ENCODE peak calls at places on chromosomes 1 and 21, in four cellular contexts. D is prostate gland, I is BE2C, B is SK-N-SH. U is an unnamed sample. For H3K4me1 and H3K36me3, the result is how much of the 10 kb centered on the place peaks cover.

GRCh38 chr1:228185641-228185965 is 20.0 kb downstream of the IBA57 start:
- DNase-seq in B (no peak), I (no peak), D (no peak), U (no peak)

GRCh38 chr1:41700581-41700980 is 216.1 kb upstream of the EDN2 start:
- DNase-seq in B (peak), I (no peak), D (no peak), U (no peak)

GRCh38 chr1:57423135-57424131 is at the start of gene DAB1:
- DNase-seq in I (no peak), D (no peak), B (peak), U (no peak)

GRCh38 chr1:151898519-151898991 is 10.8 kb downstream of the THEM4 start:
- DNase-seq in D (no peak), B (no peak), I (peak), U (no peak)

GRCh38 chr1:1784933-1785332 is 6.7 kb upstream of the NADK start:
- DNase-seq in B (no peak), I (no peak), D (no peak), U (no peak)

GRCh38 chr1:203252678-203253077 is 23.2 kb upstream of the CHIT1 start:
- DNase-seq in I (no peak), D (no peak), B (no peak), U (peak)

GRCh38 chr1:26991310-26992116 is 2.0 kb upstream of the TRNP1 start:
- DNase-seq in I (no peak), D (no peak), B (no peak), U (no peak)

GRCh38 chr1:44605904-44606615 is 68.2 kb downstream of the TMEM53 start:
- DNase-seq in I (no peak), B (no peak), D (no peak), U (no peak)

GRCh38 chr1:232047473-232047872 is 420.9 kb downstream of the DISC1 start:
- DNase-seq in D (no peak), I (no peak), B (no peak), U (no peak)

GRCh38 chr1:230548357-230548756 is 93.9 kb upstream of the COG2 start:
- DNase-seq in B (no peak), D (no peak), I (no peak), U (no peak)

GRCh38 chr1:113998361-113998760 is 19.1 kb downstream of the OLFML3 start:
- DNase-seq in D (no peak), I (no peak), B (peak), U (peak)

GRCh38 chr1:53410100-53410541 is 49.1 kb upstream of the DMRTB1 start:
- DNase-seq in I (peak), B (peak), D (no peak), U (no peak)

GRCh38 chr1:53107570-53108322 is 34.7 kb downstream of the SLC1A7 start:
- DNase-seq in D (peak), I (no peak), B (no peak), U (no peak)

GRCh38 chr21:27033467-27033866 is 66.6 kb upstream of the ADAMTS5 start:
- DNase-seq in I (peak), B (no peak), D (no peak), U (peak)

GRCh38 chr1:227416156-227416865 is 98.0 kb upstream of the CDC42BPA start:
- DNase-seq in I (no peak), B (no peak), D (no peak), U (no peak)

GRCh38 chr1:210565316-210565715 is 236.6 kb downstream of the HHAT start:
- DNase-seq in B (no peak), I (no peak), D (no peak), U (no peak)

GRCh38 chr1:58575831-58576726 is 973 bp downstream of the TACSTD2 start:
- DNase-seq in I (no peak), B (no peak), D (peak), U (no peak)

GRCh38 chr1:37866491-37866890 is 7.1 kb upstream of the MTF1 start:
- DNase-seq in D (no peak), B (no peak), I (no peak), U (no peak)

GRCh38 chr1:241902376-241903067 is 54.5 kb downstream of the EXO1 start:
- DNase-seq in D (no peak), I (no peak), B (no peak), U (no peak)

GRCh38 chr1:151997284-151997570 is 3.6 kb upstream of the S100A10 start:
- DNase-seq in B (no peak), D (no peak), I (no peak), U (no peak)

GRCh38 chr1:180167021-180167701 is 12.5 kb downstream of the QSOX1 start:
- DNase-seq in D (no peak), B (peak), I (peak), U (no peak)

GRCh38 chr1:95138223-95138622 is 21.1 kb downstream of the TLCD4 start:
- DNase-seq in I (no peak), B (no peak), D (no peak), U (no peak)

GRCh38 chr1:76802094-76802493 is 65.2 kb upstream of the ST6GALNAC5 start:
- DNase-seq in D (no peak), I (peak), B (peak), U (no peak)

GRCh38 chr1:225987491-225988316 is 11.4 kb downstream of the SDE2 start:
- DNase-seq in D (no peak), B (peak), I (no peak), U (no peak)

GRCh38 chr1:1169429-1170214 is 4.1 kb upstream of the TTLL10 start:
- DNase-seq in D (no peak), B (no peak), I (peak), U (no peak)

GRCh38 chr1:169529068-169529642 is 43.4 kb upstream of the SLC19A2 start:
- DNase-seq in B (no peak), D (peak), I (no peak), U (peak)

GRCh38 chr1:173356211-173356762 is 120.8 kb upstream of the PRDX6 start:
- DNase-seq in D (no peak), B (no peak), I (no peak), U (no peak)

GRCh38 chr21:26563977-26564503 is 9.0 kb downstream of the CYYR1 start:
- DNase-seq in D (no peak), B (no peak), I (no peak), U (no peak)

GRCh38 chr1:41538741-41539415 is 54.4 kb upstream of the EDN2 start:
- DNase-seq in D (no peak), B (no peak), I (no peak), U (no peak)

GRCh38 chr1:103945774-103946173 is 196.1 kb downstream of the AMY1C start:
- DNase-seq in I (no peak), D (no peak), B (no peak), U (no peak)

GRCh38 chr1:209057901-209058300 is 525.6 kb upstream of the CAMK1G start:
- DNase-seq in D (no peak), I (no peak), B (no peak), U (no peak)

GRCh38 chr1:31458287-31458896 is 45.4 kb downstream of the SERINC2 start:
- DNase-seq in D (no peak), I (no peak), B (no peak), U (no peak)

GRCh38 chr1:154556422-154556821 is 2.0 kb downstream of the UBE2Q1 start:
- DNase-seq in I (no peak), B (no peak), D (no peak), U (no peak)

GRCh38 chr21:25967566-25968438 is 202.8 kb downstream of the APP start:
- DNase-seq in D (no peak), I (no peak), B (no peak), U (no peak)

GRCh38 chr1:225834417-225835329 is 24.7 kb downstream of the EPHX1 start:
- DNase-seq in I (no peak), D (peak), B (no peak), U (peak)

GRCh38 chr1:216500273-216500967 is 77.2 kb upstream of the USH2A start:
- DNase-seq in D (no peak), I (no peak), B (no peak), U (no peak)

GRCh38 chr1:41626146-41626545 is 141.7 kb upstream of the EDN2 start:
- DNase-seq in I (no peak), B (no peak), D (peak), U (no peak)

DNA sequence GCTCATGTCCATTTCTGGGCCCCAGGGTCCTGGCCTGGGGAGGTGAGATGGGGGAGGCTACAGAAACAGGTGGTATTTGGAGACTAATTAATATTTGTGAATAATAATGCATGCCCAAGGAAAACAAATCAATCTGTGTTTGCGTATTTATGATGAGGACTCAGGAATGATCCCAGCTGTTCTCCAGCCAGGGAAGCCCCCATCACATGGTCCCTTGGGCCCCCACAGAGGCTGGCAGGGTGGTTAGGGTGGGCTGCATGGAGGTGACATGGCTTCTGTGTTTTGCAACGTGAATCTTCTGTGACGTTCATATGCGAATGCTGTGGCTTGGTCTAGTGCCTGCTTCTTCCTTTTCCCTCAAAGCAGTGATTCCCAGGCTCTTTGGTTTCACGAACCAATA is 10.5 kb downstream of the PTPRF start:
- DNase-seq in I (no peak), D (no peak), B (no peak), U (no peak)
- H3K4me1 ChIP-seq in I (under half), D (half or more), B (under half), U (under half)

GRCh38 chr1:205733438-205734175 is 16.4 kb downstream of the NUCKS1 start:
- DNase-seq in I (no peak), D (no peak), B (no peak), U (no peak)
- H3K36me3 ChIP-seq in I (half or more), D (under half), B (half or more), U (half or more)

DNA sequence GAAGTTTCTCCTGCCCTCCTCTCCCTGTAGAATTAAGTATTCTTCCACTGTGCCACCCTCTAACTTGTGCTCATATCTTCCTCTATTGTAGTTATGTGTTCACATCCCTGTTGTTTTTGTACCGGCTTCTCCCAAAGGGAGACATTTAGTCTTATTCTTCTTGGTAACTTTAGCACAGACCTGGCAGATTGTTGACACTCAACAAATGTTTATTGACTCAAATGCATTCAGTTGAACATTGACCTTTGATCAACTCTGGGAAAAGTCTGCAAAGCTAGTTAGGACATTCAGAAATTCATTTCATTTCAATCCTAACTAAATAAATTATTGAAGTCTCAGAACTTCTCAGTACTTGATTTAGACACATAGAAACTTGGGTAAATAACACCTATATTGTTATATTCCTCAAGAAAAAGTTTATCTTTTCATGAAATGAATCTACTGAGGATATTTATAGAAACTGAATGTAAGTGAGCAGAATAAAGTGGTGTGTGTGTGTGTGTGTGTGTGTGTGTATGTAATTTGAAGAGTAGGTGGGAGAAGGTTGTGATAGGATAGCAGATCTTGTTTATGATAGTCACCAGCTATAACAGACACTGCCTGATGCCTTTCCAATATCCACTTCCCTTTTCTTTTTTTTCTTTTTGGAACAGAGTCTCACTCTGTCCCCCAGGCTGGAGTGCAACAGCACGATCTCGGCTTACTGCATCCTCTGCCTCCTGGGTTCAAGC is 872.4 kb upstream of the CXADR start:
- DNase-seq in D (no peak), B (no peak), I (no peak), U (no peak)
- H3K4me1 ChIP-seq in D (under half), B (under half), I (under half), U (under half)

GRCh38 chr21:33815153-33815707 is 100.4 kb downstream of the ATP5PO start:
- DNase-seq in B (no peak), D (no peak), I (no peak), U (no peak)
- H3K36me3 ChIP-seq in B (under half), D (under half), I (under half), U (under half)

GRCh38 chr21:46552865-46553379 is 52.0 kb downstream of the S100B start:
- DNase-seq in I (no peak), D (no peak), B (no peak), U (no peak)
- H3K4me1 ChIP-seq in I (under half), D (under half), B (under half), U (under half)

DNA sequence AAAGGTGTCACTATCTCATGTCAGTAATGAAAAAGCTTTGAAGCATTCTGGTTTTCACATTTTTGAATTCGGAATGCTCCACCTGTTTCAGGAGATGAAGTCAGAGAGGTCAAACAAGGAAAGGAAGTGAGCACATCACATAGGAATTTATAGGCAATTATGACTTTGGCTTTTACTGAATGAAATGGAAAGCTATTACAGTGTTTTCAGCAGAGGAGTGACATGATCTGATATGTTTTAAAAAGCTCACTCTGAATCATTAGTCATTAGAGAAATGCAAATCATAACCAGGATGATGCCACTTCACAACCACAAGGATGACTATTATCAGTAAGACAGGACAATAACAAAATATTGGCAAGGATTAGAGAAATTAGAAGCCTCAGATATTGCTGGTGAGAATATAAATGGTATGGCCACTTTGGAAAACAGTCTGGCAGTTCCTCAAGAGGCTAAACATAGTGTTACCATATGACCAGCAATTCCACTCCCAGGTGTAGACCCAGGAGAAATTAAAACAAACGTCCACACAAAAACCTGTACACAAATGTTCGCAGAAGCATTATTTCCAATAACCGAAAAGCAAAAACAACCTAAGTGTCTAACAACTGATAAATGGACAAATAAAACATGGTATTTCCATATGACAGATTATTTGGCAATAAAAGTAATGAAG is 7.5 kb downstream of the TAF1A start:
- DNase-seq in D (no peak), B (no peak), I (no peak), U (no peak)
- H3K36me3 ChIP-seq in D (under half), B (half or more), I (under half), U (half or more)

GRCh38 chr1:28064064-28064463 is 24.3 kb downstream of the EYA3 start:
- DNase-seq in B (no peak), I (no peak), D (no peak), U (no peak)

GRCh38 chr1:28070725-28071593 is 17.5 kb downstream of the EYA3 start:
- DNase-seq in I (no peak), B (no peak), D (no peak), U (no peak)

GRCh38 chr1:28062806-28063205 is 25.6 kb downstream of the EYA3 start:
- DNase-seq in B (no peak), D (no peak), I (no peak), U (no peak)

GRCh38 chr1:28067523-28068090 is 20.8 kb downstream of the EYA3 start:
- DNase-seq in I (no peak), B (no peak), D (no peak), U (no peak)

GRCh38 chr1:28066393-28067154 is 21.8 kb downstream of the EYA3 start:
- DNase-seq in B (no peak), I (no peak), D (no peak), U (no peak)
- H3K4me1 ChIP-seq in B (under half), I (under half), D (under half), U (under half)

DNA sequence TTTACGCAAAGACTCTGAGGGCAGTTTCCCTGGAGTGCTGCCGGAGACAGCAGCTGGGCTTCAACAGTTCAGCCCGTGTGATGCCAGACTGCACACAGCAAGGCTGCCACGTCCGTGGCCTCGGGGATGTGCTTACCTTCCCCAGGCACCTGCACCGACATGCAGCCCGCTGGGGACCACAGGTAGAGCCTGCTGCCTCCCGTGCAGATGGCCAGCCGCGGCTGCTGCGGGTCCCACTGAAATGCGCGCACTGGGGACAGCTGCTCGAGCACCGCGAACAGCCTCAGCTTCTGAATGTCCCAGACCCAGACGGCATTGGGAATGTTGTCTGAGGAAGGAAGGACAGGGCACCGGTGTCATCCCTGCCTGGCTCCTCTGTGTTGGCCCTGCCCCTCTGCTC is 6.5 kb downstream of the TPRG1L start:
- DNase-seq in D (no peak), B (no peak), I (no peak), U (no peak)
- H3K36me3 ChIP-seq in D (under half), B (under half), I (under half), U (under half)

GRCh38 chr1:164602480-164603093 is 43.6 kb downstream of the PBX1 start:
- DNase-seq in I (no peak), B (no peak), D (peak), U (peak)
- H3K4me1 ChIP-seq in I (under half), B (under half), D (under half), U (under half)

U was measured in SJCRH30.